ENCODE peak calls at places on chromosomes 4 and X, in nine cellular contexts. One of them, this sample, is unnamed.

GRCh38 chrX:24498181-24498580 is 33.1 kb downstream of the PDK3 start:
- DNase-seq in left cardiac atrium: no peak
- DNase-seq in EL: no peak
- DNase-seq in GM23248: peak
- DNase-seq in fibroblast of mammary gland: peak
- DNase-seq in Calu3: peak
- DNase-seq in GM20000: no peak
- DNase-seq in AG10803: peak
- DNase-seq in NCI-H460: peak
- DNase-seq in this sample: peak

GRCh38 chrX:11724122-11725017 is 33.7 kb upstream of the MSL3 start:
- DNase-seq in left cardiac atrium: no peak
- DNase-seq in EL: peak
- DNase-seq in GM23248: peak
- DNase-seq in fibroblast of mammary gland: peak
- DNase-seq in Calu3: peak
- DNase-seq in GM20000: peak
- DNase-seq in AG10803: peak
- DNase-seq in NCI-H460: peak
- DNase-seq in this sample: peak

GRCh38 chrX:38154818-38155217 is 65.9 kb downstream of the SRPX start:
- DNase-seq in left cardiac atrium: no peak
- DNase-seq in EL: no peak
- DNase-seq in GM23248: peak
- DNase-seq in fibroblast of mammary gland: peak
- DNase-seq in Calu3: no peak
- DNase-seq in GM20000: no peak
- DNase-seq in AG10803: peak
- DNase-seq in NCI-H460: no peak
- DNase-seq in this sample: no peak

GRCh38 chrX:139533444-139533843 is 2.9 kb downstream of the F9 start:
- DNase-seq in left cardiac atrium: no peak
- DNase-seq in EL: no peak
- DNase-seq in GM23248: no peak
- DNase-seq in fibroblast of mammary gland: no peak
- DNase-seq in Calu3: no peak
- DNase-seq in GM20000: no peak
- DNase-seq in AG10803: no peak
- DNase-seq in NCI-H460: no peak
- DNase-seq in this sample: no peak

GRCh38 chr4:6546681-6547447 is 28.1 kb upstream of the MAN2B2 start:
- DNase-seq in left cardiac atrium: peak
- DNase-seq in EL: peak
- DNase-seq in GM23248: peak
- DNase-seq in fibroblast of mammary gland: peak
- DNase-seq in Calu3: peak
- DNase-seq in GM20000: peak
- DNase-seq in AG10803: peak
- DNase-seq in NCI-H460: peak
- DNase-seq in this sample: no peak

GRCh38 chrX:115968436-115969252 is 201.9 kb upstream of the AGTR2 start:
- DNase-seq in left cardiac atrium: peak
- DNase-seq in EL: peak
- DNase-seq in GM23248: peak
- DNase-seq in fibroblast of mammary gland: peak
- DNase-seq in Calu3: peak
- DNase-seq in GM20000: peak
- DNase-seq in AG10803: no peak
- DNase-seq in NCI-H460: peak
- DNase-seq in this sample: no peak

GRCh38 chr4:1207157-1207470 is 34.7 kb upstream of the SPON2 start:
- DNase-seq in left cardiac atrium: peak
- DNase-seq in EL: no peak
- DNase-seq in GM23248: no peak
- DNase-seq in fibroblast of mammary gland: no peak
- DNase-seq in Calu3: no peak
- DNase-seq in GM20000: no peak
- DNase-seq in AG10803: no peak
- DNase-seq in NCI-H460: no peak
- DNase-seq in this sample: no peak

GRCh38 chr4:41102360-41103092 is 111.8 kb downstream of the APBB2 start:
- DNase-seq in left cardiac atrium: no peak
- DNase-seq in EL: no peak
- DNase-seq in GM23248: no peak
- DNase-seq in fibroblast of mammary gland: no peak
- DNase-seq in Calu3: no peak
- DNase-seq in GM20000: no peak
- DNase-seq in AG10803: no peak
- DNase-seq in NCI-H460: no peak
- DNase-seq in this sample: no peak

GRCh38 chr4:6939761-6940743 is 30.4 kb downstream of the TBC1D14 start:
- DNase-seq in left cardiac atrium: no peak
- DNase-seq in EL: no peak
- DNase-seq in GM23248: no peak
- DNase-seq in fibroblast of mammary gland: no peak
- DNase-seq in Calu3: no peak
- DNase-seq in GM20000: peak
- DNase-seq in AG10803: no peak
- DNase-seq in NCI-H460: no peak
- DNase-seq in this sample: no peak

GRCh38 chr4:70709551-70710080 is 12.1 kb upstream of the RUFY3 start:
- DNase-seq in left cardiac atrium: no peak
- DNase-seq in EL: no peak
- DNase-seq in GM23248: no peak
- DNase-seq in fibroblast of mammary gland: no peak
- DNase-seq in Calu3: no peak
- DNase-seq in GM20000: no peak
- DNase-seq in AG10803: no peak
- DNase-seq in NCI-H460: no peak
- DNase-seq in this sample: no peak

GRCh38 chrX:53997751-53998150 is 46.5 kb downstream of the PHF8 start:
- DNase-seq in left cardiac atrium: no peak
- DNase-seq in EL: no peak
- DNase-seq in GM23248: no peak
- DNase-seq in fibroblast of mammary gland: no peak
- DNase-seq in Calu3: no peak
- DNase-seq in GM20000: no peak
- DNase-seq in AG10803: no peak
- DNase-seq in NCI-H460: no peak
- DNase-seq in this sample: no peak

GRCh38 chrX:143754183-143754582 is 33.6 kb upstream of the SPANXN2 start:
- DNase-seq in left cardiac atrium: no peak
- DNase-seq in EL: no peak
- DNase-seq in GM23248: no peak
- DNase-seq in fibroblast of mammary gland: no peak
- DNase-seq in Calu3: no peak
- DNase-seq in GM20000: no peak
- DNase-seq in AG10803: no peak
- DNase-seq in NCI-H460: no peak
- DNase-seq in this sample: no peak

GRCh38 chr4:128606173-128606572 is 203.3 kb upstream of the JADE1 start:
- DNase-seq in left cardiac atrium: no peak
- DNase-seq in EL: peak
- DNase-seq in GM23248: peak
- DNase-seq in fibroblast of mammary gland: peak
- DNase-seq in Calu3: no peak
- DNase-seq in GM20000: no peak
- DNase-seq in AG10803: peak
- DNase-seq in NCI-H460: no peak
- DNase-seq in this sample: no peak

GRCh38 chrX:96884027-96884426 is 319 bp downstream of the RPA4 start:
- DNase-seq in left cardiac atrium: no peak
- DNase-seq in EL: no peak
- DNase-seq in GM23248: no peak
- DNase-seq in fibroblast of mammary gland: no peak
- DNase-seq in Calu3: no peak
- DNase-seq in GM20000: no peak
- DNase-seq in AG10803: no peak
- DNase-seq in NCI-H460: no peak
- DNase-seq in this sample: no peak

GRCh38 chr4:8010618-8011017 is 71.0 kb upstream of the AFAP1 start:
- DNase-seq in left cardiac atrium: no peak
- DNase-seq in EL: peak
- DNase-seq in GM23248: no peak
- DNase-seq in fibroblast of mammary gland: no peak
- DNase-seq in Calu3: no peak
- DNase-seq in GM20000: no peak
- DNase-seq in AG10803: peak
- DNase-seq in NCI-H460: no peak
- DNase-seq in this sample: no peak

GRCh38 chr4:139556071-139556734 is at the start of gene SETD7:
- DNase-seq in left cardiac atrium: peak
- DNase-seq in EL: peak
- DNase-seq in GM23248: peak
- DNase-seq in fibroblast of mammary gland: peak
- DNase-seq in Calu3: peak
- DNase-seq in GM20000: peak
- DNase-seq in AG10803: peak
- DNase-seq in NCI-H460: peak
- DNase-seq in this sample: peak

GRCh38 chrX:54093159-54093558 is 48.9 kb upstream of the PHF8 start:
- DNase-seq in left cardiac atrium: no peak
- DNase-seq in EL: peak
- DNase-seq in GM23248: no peak
- DNase-seq in fibroblast of mammary gland: peak
- DNase-seq in Calu3: no peak
- DNase-seq in GM20000: no peak
- DNase-seq in AG10803: no peak
- DNase-seq in NCI-H460: no peak
- DNase-seq in this sample: no peak

GRCh38 chr4:26344901-26345300 is 24.1 kb downstream of the RBPJ start:
- DNase-seq in left cardiac atrium: no peak
- DNase-seq in EL: no peak
- DNase-seq in GM23248: no peak
- DNase-seq in fibroblast of mammary gland: no peak
- DNase-seq in Calu3: no peak
- DNase-seq in GM20000: no peak
- DNase-seq in AG10803: no peak
- DNase-seq in NCI-H460: no peak
- DNase-seq in this sample: no peak

GRCh38 chr4:44760142-44760898 is 34.0 kb upstream of the GNPDA2 start:
- DNase-seq in left cardiac atrium: no peak
- DNase-seq in EL: peak
- DNase-seq in GM23248: peak
- DNase-seq in fibroblast of mammary gland: peak
- DNase-seq in Calu3: peak
- DNase-seq in GM20000: peak
- DNase-seq in AG10803: peak
- DNase-seq in NCI-H460: peak
- DNase-seq in this sample: no peak

GRCh38 chr4:105230287-105230686 is 83.6 kb downstream of the TET2 start:
- DNase-seq in left cardiac atrium: no peak
- DNase-seq in EL: no peak
- DNase-seq in GM23248: no peak
- DNase-seq in fibroblast of mammary gland: no peak
- DNase-seq in Calu3: no peak
- DNase-seq in GM20000: no peak
- DNase-seq in AG10803: no peak
- DNase-seq in NCI-H460: no peak
- DNase-seq in this sample: no peak

GRCh38 chrX:154696328-154697045 is 43.1 kb upstream of the CTAG2 start:
- DNase-seq in left cardiac atrium: no peak
- DNase-seq in EL: peak
- DNase-seq in GM23248: peak
- DNase-seq in fibroblast of mammary gland: peak
- DNase-seq in Calu3: no peak
- DNase-seq in GM20000: no peak
- DNase-seq in AG10803: peak
- DNase-seq in NCI-H460: peak
- DNase-seq in this sample: no peak

GRCh38 chr4:141142423-141142822 is 9.2 kb upstream of the RNF150 start:
- DNase-seq in left cardiac atrium: no peak
- DNase-seq in EL: no peak
- DNase-seq in GM23248: no peak
- DNase-seq in fibroblast of mammary gland: no peak
- DNase-seq in Calu3: no peak
- DNase-seq in GM20000: no peak
- DNase-seq in AG10803: no peak
- DNase-seq in NCI-H460: no peak
- DNase-seq in this sample: no peak

GRCh38 chrX:74550295-74550802 is 64.1 kb downstream of the RLIM start:
- DNase-seq in left cardiac atrium: peak
- DNase-seq in EL: peak
- DNase-seq in GM23248: peak
- DNase-seq in fibroblast of mammary gland: peak
- DNase-seq in Calu3: peak
- DNase-seq in GM20000: peak
- DNase-seq in AG10803: peak
- DNase-seq in NCI-H460: peak
- DNase-seq in this sample: peak

GRCh38 chr4:59818656-59819055 is 1381.5 kb upstream of the ADGRL3 start:
- DNase-seq in left cardiac atrium: no peak
- DNase-seq in EL: no peak
- DNase-seq in GM23248: no peak
- DNase-seq in fibroblast of mammary gland: no peak
- DNase-seq in Calu3: no peak
- DNase-seq in GM20000: peak
- DNase-seq in AG10803: no peak
- DNase-seq in NCI-H460: peak
- DNase-seq in this sample: no peak

GRCh38 chr4:7854697-7855370 is 84.8 kb downstream of the AFAP1 start:
- DNase-seq in left cardiac atrium: no peak
- DNase-seq in EL: no peak
- DNase-seq in GM23248: no peak
- DNase-seq in fibroblast of mammary gland: no peak
- DNase-seq in Calu3: no peak
- DNase-seq in GM20000: no peak
- DNase-seq in AG10803: no peak
- DNase-seq in NCI-H460: no peak
- DNase-seq in this sample: peak

GRCh38 chr4:28432348-28433025 is 1571.8 kb downstream of the STIM2 start:
- DNase-seq in left cardiac atrium: no peak
- DNase-seq in EL: no peak
- DNase-seq in GM23248: no peak
- DNase-seq in fibroblast of mammary gland: no peak
- DNase-seq in Calu3: no peak
- DNase-seq in GM20000: no peak
- DNase-seq in AG10803: no peak
- DNase-seq in NCI-H460: no peak
- DNase-seq in this sample: no peak

GRCh38 chr4:100649478-100649877 is 131.7 kb upstream of the EMCN start:
- DNase-seq in left cardiac atrium: no peak
- DNase-seq in EL: no peak
- DNase-seq in GM23248: peak
- DNase-seq in fibroblast of mammary gland: no peak
- DNase-seq in Calu3: no peak
- DNase-seq in GM20000: no peak
- DNase-seq in AG10803: no peak
- DNase-seq in NCI-H460: no peak
- DNase-seq in this sample: no peak

GRCh38 chrX:49039598-49040375 is 3.4 kb downstream of the TFE3 start:
- DNase-seq in left cardiac atrium: peak
- DNase-seq in EL: peak
- DNase-seq in GM23248: peak
- DNase-seq in fibroblast of mammary gland: peak
- DNase-seq in Calu3: peak
- DNase-seq in GM20000: peak
- DNase-seq in AG10803: peak
- DNase-seq in NCI-H460: peak
- DNase-seq in this sample: peak

GRCh38 chr4:80362578-80363181 is 27.1 kb downstream of the CFAP299 start:
- DNase-seq in left cardiac atrium: no peak
- DNase-seq in EL: peak
- DNase-seq in GM23248: peak
- DNase-seq in fibroblast of mammary gland: peak
- DNase-seq in Calu3: peak
- DNase-seq in GM20000: no peak
- DNase-seq in AG10803: peak
- DNase-seq in NCI-H460: peak
- DNase-seq in this sample: peak

GRCh38 chr4:140556372-140557085 is 12.2 kb downstream of the UCP1 start:
- DNase-seq in left cardiac atrium: no peak
- DNase-seq in EL: no peak
- DNase-seq in GM23248: no peak
- DNase-seq in fibroblast of mammary gland: no peak
- DNase-seq in Calu3: no peak
- DNase-seq in GM20000: peak
- DNase-seq in AG10803: no peak
- DNase-seq in NCI-H460: no peak
- DNase-seq in this sample: peak

GRCh38 chr4:37890501-37891220 is at the start of gene TBC1D1:
- DNase-seq in left cardiac atrium: peak
- DNase-seq in EL: peak
- DNase-seq in GM23248: peak
- DNase-seq in fibroblast of mammary gland: no peak
- DNase-seq in Calu3: peak
- DNase-seq in GM20000: peak
- DNase-seq in AG10803: no peak
- DNase-seq in NCI-H460: peak
- DNase-seq in this sample: peak